ENCODE peak calls at places on chromosomes 5 and 9, in four cellular contexts. M, Q, I and H are unnamed samples.

GRCh38 chr9:88773627-88774244 is 217.5 kb upstream of the S1PR3 start:
- DNase-seq in M (no peak), Q (no peak), I (no peak), H (no peak)

GRCh38 chr9:83451308-83451707 is 86.9 kb downstream of the FRMD3 start:
- DNase-seq in M (no peak), Q (no peak), I (no peak), H (no peak)

GRCh38 chr5:120531215-120531614 is 67.1 kb downstream of the PRR16 start:
- DNase-seq in M (no peak), Q (no peak), I (no peak), H (no peak)

GRCh38 chr5:93503598-93504067 is 77.4 kb downstream of the NR2F1-AS1 start:
- DNase-seq in M (peak; percentile 3), Q (no peak), I (no peak), H (no peak)

GRCh38 chr5:38710616-38711015 is 135.2 kb upstream of the OSMR start:
- DNase-seq in M (no peak), Q (no peak), I (no peak), H (no peak)

GRCh38 chr9:28234133-28234898 is 661.0 kb upstream of the C9orf72 start:
- DNase-seq in M (no peak), Q (no peak), I (no peak), H (no peak)

GRCh38 chr9:113349434-113350337 is at the start of gene BSPRY:
- DNase-seq in M (no peak), Q (peak; percentile 18), I (no peak), H (no peak)

GRCh38 chr5:57221049-57221568 is 47.2 kb downstream of the GPBP1 start:
- DNase-seq in M (peak; percentile 59), Q (peak; percentile 35), I (peak; percentile 62), H (peak; percentile 69)

GRCh38 chr9:115985657-115986056 is 167.9 kb upstream of the PAPPA start:
- DNase-seq in M (no peak), Q (no peak), I (no peak), H (no peak)

GRCh38 chr9:121736964-121737462 is 85.6 kb downstream of the DAB2IP start:
- DNase-seq in M (peak; percentile 78), Q (no peak), I (no peak), H (peak; percentile 68)

GRCh38 chr5:137088175-137088574 is 411.0 kb downstream of the SPOCK1 start:
- DNase-seq in M (no peak), Q (no peak), I (no peak), H (no peak)

GRCh38 chr5:141234109-141234508 is 11.0 kb downstream of the PCDHB14 start:
- DNase-seq in M (peak; percentile 4), Q (no peak), I (no peak), H (no peak)

GRCh38 chr5:75617746-75618352 is 6.6 kb downstream of the ANKDD1B start:
- DNase-seq in M (no peak), Q (no peak), I (no peak), H (no peak)

GRCh38 chr5:75620184-75620959 is 9.1 kb downstream of the ANKDD1B start:
- DNase-seq in M (peak; percentile 43), Q (no peak), I (no peak), H (peak; percentile 63)

GRCh38 chr5:75614165-75614564 is 2.9 kb downstream of the ANKDD1B start:
- DNase-seq in M (no peak), Q (no peak), I (no peak), H (no peak)

GRCh38 chr5:75616961-75617660 is 5.9 kb downstream of the ANKDD1B start:
- DNase-seq in M (no peak), Q (no peak), I (no peak), H (peak; percentile 65)

GRCh38 chr5:75616286-75616810 is 5.1 kb downstream of the ANKDD1B start:
- DNase-seq in M (no peak), Q (no peak), I (no peak), H (no peak)
- TF ChIP-seq TCF7L2 in M (no peak), Q (no peak), I (no peak), H (no peak)

GRCh38 chr9:79570449-79571308 is 1.1 kb upstream of the TLE4 start:
- DNase-seq in M (no peak), Q (no peak), I (no peak), H (peak; percentile 7)

GRCh38 chr9:79565245-79565644 is 6.5 kb upstream of the TLE4 start:
- DNase-seq in M (no peak), Q (no peak), I (no peak), H (no peak)

GRCh38 chr9:79569814-79570448 is 1.8 kb upstream of the TLE4 start:
- DNase-seq in M (no peak), Q (no peak), I (no peak), H (no peak)

GRCh38 chr9:79568337-79569084 is 3.3 kb upstream of the TLE4 start:
- DNase-seq in M (no peak), Q (no peak), I (no peak), H (no peak)

DNA sequence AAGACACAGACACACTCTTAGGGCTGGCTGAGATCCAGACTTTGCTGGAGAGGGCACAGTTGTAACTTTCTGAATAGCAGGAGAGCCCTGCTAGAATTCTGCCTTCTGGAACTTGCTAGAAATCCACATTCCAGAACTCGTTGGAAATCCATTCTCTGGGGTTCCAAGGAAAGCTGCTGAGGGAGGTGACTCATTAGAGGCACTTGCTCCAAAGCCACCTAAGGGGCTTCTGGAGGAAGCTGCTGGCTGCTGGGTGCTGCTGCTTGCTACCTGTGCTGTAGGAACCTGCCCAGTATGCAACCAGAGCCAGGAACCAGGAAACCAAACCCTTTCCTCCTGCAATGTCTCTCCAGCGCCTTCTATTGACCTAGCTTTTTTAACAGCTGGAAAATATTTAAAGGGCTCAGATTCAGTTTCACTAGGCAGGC is 4.1 kb upstream of the TLE4 start:
- DNase-seq in M (no peak), Q (no peak), I (no peak), H (no peak)
- TF ChIP-seq TCF7L2 in M (no peak), Q (no peak), I (no peak), H (no peak)

DNA sequence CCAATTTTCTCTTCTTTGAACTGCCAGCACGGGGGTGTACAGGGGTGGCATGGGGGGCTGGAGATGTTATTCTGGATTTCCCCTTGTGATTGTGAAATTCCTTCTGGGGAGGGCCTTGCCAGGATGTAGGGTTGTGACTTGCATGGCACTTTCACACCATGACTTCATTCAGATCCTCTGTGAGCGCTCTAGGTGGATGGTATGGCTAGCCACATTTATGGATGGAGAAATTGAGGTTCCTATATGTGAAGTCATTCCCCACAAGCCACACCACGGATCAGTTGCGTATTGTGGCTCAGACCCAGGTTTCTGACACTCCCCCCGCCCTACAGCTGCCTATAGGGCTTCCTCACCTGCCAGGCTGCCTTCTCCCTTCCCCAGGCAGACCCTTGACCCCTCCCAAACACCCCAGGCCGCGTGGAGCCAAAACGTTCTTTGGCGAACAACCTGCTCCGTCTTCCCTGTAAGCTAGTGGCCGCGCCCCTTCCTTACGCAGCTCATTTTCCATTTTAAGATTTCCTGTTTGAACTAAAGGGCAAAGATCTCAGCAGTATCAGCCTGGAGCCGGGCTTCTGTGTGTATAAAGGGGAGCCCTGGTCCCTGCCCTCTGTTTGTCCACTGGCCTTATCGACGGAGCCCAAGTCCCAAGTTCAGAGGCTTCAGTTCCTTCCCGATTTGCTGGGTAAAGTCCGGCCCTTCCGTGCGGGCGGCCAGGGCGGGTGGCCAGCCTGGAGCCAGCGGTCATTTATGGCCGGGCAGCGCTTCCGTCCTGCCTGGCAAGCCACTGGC is 97.8 kb upstream of the KLF4 start:
- DNase-seq in M (no peak), Q (no peak), I (no peak), H (no peak)
- TF ChIP-seq TCF7L2 in M (no peak), Q (no peak), I (no peak), H (no peak)

DNA sequence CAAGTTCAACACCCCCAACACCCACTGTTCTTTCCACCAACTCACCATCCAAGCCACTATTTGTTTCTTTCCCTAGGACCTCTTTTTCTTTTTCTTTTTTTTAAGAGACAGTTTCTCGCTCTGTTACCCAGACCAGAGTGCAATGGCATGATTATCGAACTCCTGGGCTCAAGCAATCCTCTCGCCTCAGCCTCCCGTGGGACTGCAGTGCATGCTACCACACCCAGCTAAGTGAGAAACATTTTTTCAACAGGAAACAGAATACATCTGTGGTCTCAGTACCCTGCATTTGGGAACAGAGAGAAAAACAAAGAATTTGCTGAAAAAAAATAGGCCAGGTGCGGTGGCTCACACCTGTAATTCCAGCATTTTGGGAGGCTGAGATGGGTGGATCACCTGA is 24.6 kb downstream of the B4GALT1 start:
- DNase-seq in M (no peak), Q (no peak), I (no peak), H (no peak)
- TF ChIP-seq TCF7L2 in M (no peak), Q (no peak), I (no peak), H (no peak)

GRCh38 chr5:126884269-126884819 is 107.4 kb downstream of the LMNB1 start:
- DNase-seq in M (no peak), Q (peak; percentile 10), I (peak; percentile 2), H (peak; percentile 55)
- TF ChIP-seq TCF7L2 in M (no peak), Q (no peak), I (no peak), H (no peak)

DNA sequence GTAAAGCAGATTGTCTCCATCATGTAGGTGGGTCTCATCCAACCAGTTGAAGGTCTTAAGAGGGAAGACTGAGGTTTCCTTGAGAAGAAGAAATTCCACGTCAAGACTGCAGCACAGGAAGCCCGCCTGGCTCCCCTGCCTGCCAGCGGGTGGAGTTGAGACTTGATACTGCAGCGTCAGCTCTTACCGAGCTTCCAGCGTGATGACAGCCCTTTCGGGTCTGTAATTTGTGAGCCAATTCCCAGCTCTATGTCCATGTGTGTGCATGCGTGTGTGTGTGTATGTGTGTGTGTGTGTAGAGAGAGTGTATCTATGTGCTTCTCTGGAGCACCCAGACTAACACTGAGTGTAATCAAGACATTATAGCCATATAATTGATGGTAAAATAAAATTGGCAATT is 379.7 kb upstream of the IRX2 start:
- DNase-seq in M (no peak), Q (no peak), I (no peak), H (no peak)
- TF ChIP-seq TCF7L2 in M (no peak), Q (no peak), I (no peak), H (no peak)

GRCh38 chr5:84748313-84748712 is 363.6 kb upstream of the EDIL3 start:
- DNase-seq in M (no peak), Q (no peak), I (no peak), H (no peak)

GRCh38 chr5:84758008-84758407 is 373.3 kb upstream of the EDIL3 start:
- DNase-seq in M (no peak), Q (no peak), I (no peak), H (no peak)

GRCh38 chr5:84752780-84753179 is 368.1 kb upstream of the EDIL3 start:
- DNase-seq in M (no peak), Q (no peak), I (no peak), H (no peak)
- TF ChIP-seq TCF7L2 in M (no peak), Q (no peak), I (no peak), H (no peak)